ENCODE peak calls at places on chromosome 7, in eight cellular contexts. L is gastroesophageal sphincter; R is activated CD8-positive, alpha-beta T cell treated with anti-CD3 and anti-CD28 coated beads, Interleukin-2, amount 10 ng/mL, durations not matched to agents 7 days and 5 days; P is left lung; Z is stimulated activated naive CD8-positive, alpha-beta T cell treated with anti-CD3 and anti-CD28 coated beads, Interleukin-15, amount 100 ng/mL, for 72 hours; U is HCT116; D is right cardiac atrium; Y is activated CD4-positive, CD25-positive, alpha-beta regulatory T cell treated with anti-CD3 and anti-CD28 coated beads, Interleukin-2, amount 50 U/mL, for 24 hours. E is an unnamed sample.

GRCh38 chr7:19520392-19520791 is 188.4 kb downstream of the POLR1F start:
- ATAC-seq in R (no peak), Y (no peak), P (no peak), D (no peak), L (no peak), U (no peak), Z (no peak), E (no peak)

GRCh38 chr7:148935451-148935850 is 51.4 kb upstream of the EZH2 start:
- ATAC-seq in R (no peak), L (no peak), P (no peak), U (no peak), Z (no peak), D (no peak), Y (no peak), E (no peak)

GRCh38 chr7:32108651-32109050 is 38.4 kb upstream of the PDE1C start:
- ATAC-seq in L (no peak), U (no peak), Z (no peak), D (peak), P (no peak), Y (no peak), R (no peak), E (peak)

GRCh38 chr7:73358590-73359275 is 30.8 kb downstream of the FKBP6 start:
- ATAC-seq in U (no peak), R (no peak), Z (peak), P (no peak), D (peak), L (no peak), Y (no peak), E (no peak)

GRCh38 chr7:143407296-143408246 is 1.1 kb downstream of the EPHA1 start:
- ATAC-seq in D (peak), Z (peak), L (no peak), U (peak), P (peak), R (peak), Y (peak), E (peak)

GRCh38 chr7:133367561-133367960 is 114.7 kb downstream of the EXOC4 start:
- ATAC-seq in Y (no peak), D (no peak), P (no peak), R (no peak), U (no peak), L (no peak), Z (no peak), E (no peak)

GRCh38 chr7:786472-787255 is 45.6 kb upstream of the SUN1 start:
- ATAC-seq in P (peak), D (peak), L (peak), R (peak), U (peak), Z (peak), Y (peak), E (peak)

GRCh38 chr7:127648986-127649385 is 3.0 kb upstream of the SND1 start:
- ATAC-seq in Y (no peak), P (no peak), Z (no peak), U (no peak), R (no peak), L (no peak), D (no peak), E (no peak)

GRCh38 chr7:104862719-104863118 is 151.3 kb upstream of the KMT2E start:
- ATAC-seq in R (no peak), Y (no peak), P (no peak), Z (no peak), L (no peak), D (no peak), U (peak), E (peak)

GRCh38 chr7:73435471-73436009 is 2.0 kb downstream of the FZD9 start:
- ATAC-seq in R (no peak), Z (no peak), Y (no peak), P (no peak), D (peak), L (no peak), U (no peak), E (no peak)

GRCh38 chr7:84998665-84999064 is 188.2 kb downstream of the SEMA3D start:
- ATAC-seq in L (no peak), R (no peak), D (no peak), Y (no peak), U (peak), Z (no peak), P (no peak), E (peak)

GRCh38 chr7:106356-106755 is 86.0 kb upstream of the FAM20C start:
- ATAC-seq in P (no peak), D (no peak), R (no peak), Y (no peak), L (no peak), Z (no peak), U (no peak), E (no peak)

GRCh38 chr7:68904635-68905034 is 693.6 kb upstream of the AUTS2 start:
- ATAC-seq in Y (no peak), L (no peak), Z (no peak), P (no peak), D (no peak), U (no peak), R (no peak), E (no peak)

GRCh38 chr7:30249986-30250774 is 34.2 kb upstream of the ZNRF2 start:
- ATAC-seq in Y (peak), Z (no peak), R (no peak), D (no peak), U (no peak), L (no peak), P (no peak), E (no peak)

GRCh38 chr7:2609001-2609411 is 22.8 kb upstream of the TTYH3 start:
- ATAC-seq in D (no peak), Z (peak), R (peak), P (peak), U (peak), Y (peak), L (peak), E (peak)

E was measured in SK-N-SH treated with all-trans-retinoic acid at 6 μM for 48 hours.